ENCODE peak calls at places on chromosome 6, in six cellular contexts. One of them, this sample, is unnamed.

GRCh38 chr6:7671076-7671475 is 54.8 kb upstream of the BMP6 start:
- DNase-seq in PC-9: no peak
- DNase-seq in pancreas: no peak
- DNase-seq in neural progenitor cell: no peak
- DNase-seq in cardiac fibroblast: peak; percentile 95
- DNase-seq in fibroblast of pulmonary artery: peak; percentile 66
- DNase-seq in this sample: peak; percentile 92

GRCh38 chr6:14292119-14292518 is 174.5 kb downstream of the CD83 start:
- DNase-seq in pancreas: no peak
- DNase-seq in PC-9: no peak
- DNase-seq in neural progenitor cell: no peak
- DNase-seq in fibroblast of pulmonary artery: no peak
- DNase-seq in cardiac fibroblast: no peak
- DNase-seq in this sample: no peak

GRCh38 chr6:163206196-163206595 is 208.3 kb upstream of the QKI start:
- DNase-seq in pancreas: no peak
- DNase-seq in fibroblast of pulmonary artery: no peak
- DNase-seq in neural progenitor cell: no peak
- DNase-seq in PC-9: no peak
- DNase-seq in cardiac fibroblast: no peak
- DNase-seq in this sample: no peak

GRCh38 chr6:143542915-143543314 is 31.4 kb upstream of the FUCA2 start:
- DNase-seq in fibroblast of pulmonary artery: no peak
- DNase-seq in pancreas: no peak
- DNase-seq in cardiac fibroblast: peak; percentile 27
- DNase-seq in PC-9: no peak
- DNase-seq in neural progenitor cell: no peak
- DNase-seq in this sample: peak; percentile 16

GRCh38 chr6:161166176-161166575 is 107.7 kb downstream of the AGPAT4 start:
- DNase-seq in fibroblast of pulmonary artery: no peak
- DNase-seq in pancreas: no peak
- DNase-seq in cardiac fibroblast: no peak
- DNase-seq in PC-9: no peak
- DNase-seq in neural progenitor cell: no peak
- DNase-seq in this sample: no peak

GRCh38 chr6:142225115-142225514 is 76.7 kb upstream of the ADGRG6 start:
- DNase-seq in cardiac fibroblast: no peak
- DNase-seq in pancreas: no peak
- DNase-seq in fibroblast of pulmonary artery: no peak
- DNase-seq in neural progenitor cell: no peak
- DNase-seq in PC-9: no peak
- DNase-seq in this sample: no peak

GRCh38 chr6:163389354-163389753 is 25.2 kb upstream of the QKI start:
- DNase-seq in PC-9: no peak
- DNase-seq in fibroblast of pulmonary artery: no peak
- DNase-seq in neural progenitor cell: no peak
- DNase-seq in cardiac fibroblast: no peak
- DNase-seq in pancreas: no peak
- DNase-seq in this sample: no peak

GRCh38 chr6:14055541-14055940 is 62.0 kb upstream of the CD83 start:
- DNase-seq in cardiac fibroblast: no peak
- DNase-seq in neural progenitor cell: no peak
- DNase-seq in PC-9: no peak
- DNase-seq in fibroblast of pulmonary artery: no peak
- DNase-seq in pancreas: no peak
- DNase-seq in this sample: no peak

GRCh38 chr6:158481612-158482473 is 78.0 kb upstream of the TMEM181 start:
- DNase-seq in PC-9: peak; percentile 40
- DNase-seq in pancreas: no peak
- DNase-seq in cardiac fibroblast: peak; percentile 85
- DNase-seq in fibroblast of pulmonary artery: peak; percentile 53
- DNase-seq in neural progenitor cell: no peak
- DNase-seq in this sample: peak; percentile 92

GRCh38 chr6:158047120-158047518 is 65.5 kb downstream of the SYNJ2 start:
- DNase-seq in PC-9: no peak
- DNase-seq in cardiac fibroblast: peak; percentile 53
- DNase-seq in fibroblast of pulmonary artery: no peak
- DNase-seq in pancreas: no peak
- DNase-seq in neural progenitor cell: no peak
- DNase-seq in this sample: no peak

GRCh38 chr6:68638225-68638900 is 3.3 kb downstream of the ADGRB3 start:
- DNase-seq in neural progenitor cell: peak; percentile 43
- DNase-seq in PC-9: no peak
- DNase-seq in cardiac fibroblast: peak; percentile 77
- DNase-seq in pancreas: no peak
- DNase-seq in fibroblast of pulmonary artery: peak; percentile 77
- DNase-seq in this sample: peak; percentile 27

GRCh38 chr6:1181939-1182338 is 130.0 kb upstream of the FOXQ1 start:
- DNase-seq in cardiac fibroblast: no peak
- DNase-seq in fibroblast of pulmonary artery: no peak
- DNase-seq in PC-9: no peak
- DNase-seq in pancreas: no peak
- DNase-seq in neural progenitor cell: no peak
- DNase-seq in this sample: no peak

GRCh38 chr6:2102316-2102883 is 143.0 kb downstream of the GMDS start:
- DNase-seq in neural progenitor cell: no peak
- DNase-seq in cardiac fibroblast: peak; percentile 55
- DNase-seq in fibroblast of pulmonary artery: peak; percentile 70
- DNase-seq in pancreas: no peak
- DNase-seq in PC-9: no peak
- DNase-seq in this sample: no peak

GRCh38 chr6:12490376-12490903 is 200.3 kb downstream of the EDN1 start:
- DNase-seq in fibroblast of pulmonary artery: peak; percentile 48
- DNase-seq in PC-9: no peak
- DNase-seq in neural progenitor cell: no peak
- DNase-seq in pancreas: no peak
- DNase-seq in cardiac fibroblast: peak; percentile 33
- DNase-seq in this sample: no peak

GRCh38 chr6:104958720-104959452 is 2.0 kb downstream of the LIN28B start:
- DNase-seq in PC-9: no peak
- DNase-seq in cardiac fibroblast: no peak
- DNase-seq in neural progenitor cell: peak; percentile 25
- DNase-seq in fibroblast of pulmonary artery: no peak
- DNase-seq in pancreas: no peak
- DNase-seq in this sample: peak; percentile 26

GRCh38 chr6:119566546-119567263 is 217.1 kb upstream of the MAN1A1 start:
- DNase-seq in pancreas: no peak
- DNase-seq in neural progenitor cell: no peak
- DNase-seq in fibroblast of pulmonary artery: no peak
- DNase-seq in PC-9: no peak
- DNase-seq in cardiac fibroblast: no peak
- DNase-seq in this sample: no peak

GRCh38 chr6:168263351-168263905 is 56.1 kb downstream of the DACT2 start:
- DNase-seq in neural progenitor cell: no peak
- DNase-seq in PC-9: no peak
- DNase-seq in fibroblast of pulmonary artery: no peak
- DNase-seq in cardiac fibroblast: no peak
- DNase-seq in pancreas: no peak
- DNase-seq in this sample: no peak

GRCh38 chr6:80641591-80641990 is 535.1 kb downstream of the BCKDHB start:
- DNase-seq in pancreas: no peak
- DNase-seq in PC-9: no peak
- DNase-seq in cardiac fibroblast: peak; percentile 40
- DNase-seq in neural progenitor cell: no peak
- DNase-seq in fibroblast of pulmonary artery: peak; percentile 17
- DNase-seq in this sample: no peak

GRCh38 chr6:11298651-11299420 is 66.4 kb upstream of the NEDD9 start:
- DNase-seq in pancreas: peak; percentile 48
- DNase-seq in fibroblast of pulmonary artery: peak; percentile 11
- DNase-seq in PC-9: peak; percentile 40
- DNase-seq in neural progenitor cell: peak; percentile 48
- DNase-seq in cardiac fibroblast: peak; percentile 45
- DNase-seq in this sample: no peak

GRCh38 chr6:169176361-169176991 is 77.2 kb downstream of the THBS2 start:
- DNase-seq in fibroblast of pulmonary artery: no peak
- DNase-seq in cardiac fibroblast: no peak
- DNase-seq in pancreas: no peak
- DNase-seq in PC-9: no peak
- DNase-seq in neural progenitor cell: no peak
- DNase-seq in this sample: no peak

GRCh38 chr6:99606670-99607415 is at the start of gene PRDM13:
- DNase-seq in pancreas: no peak
- DNase-seq in fibroblast of pulmonary artery: no peak
- DNase-seq in PC-9: no peak
- DNase-seq in cardiac fibroblast: no peak
- DNase-seq in neural progenitor cell: peak; percentile 74
- DNase-seq in this sample: no peak

GRCh38 chr6:99605911-99606669 is 543 bp upstream of the PRDM13 start:
- DNase-seq in cardiac fibroblast: no peak
- DNase-seq in neural progenitor cell: no peak
- DNase-seq in pancreas: no peak
- DNase-seq in PC-9: no peak
- DNase-seq in fibroblast of pulmonary artery: no peak
- DNase-seq in this sample: no peak

GRCh38 chr6:99604161-99605073 is 2.2 kb upstream of the PRDM13 start:
- DNase-seq in cardiac fibroblast: no peak
- DNase-seq in PC-9: no peak
- DNase-seq in neural progenitor cell: peak; percentile 48
- DNase-seq in pancreas: no peak
- DNase-seq in fibroblast of pulmonary artery: no peak
- DNase-seq in this sample: no peak

GRCh38 chr6:99603421-99604160 is 3.0 kb upstream of the PRDM13 start:
- DNase-seq in cardiac fibroblast: no peak
- DNase-seq in PC-9: no peak
- DNase-seq in neural progenitor cell: peak; percentile 94
- DNase-seq in pancreas: no peak
- DNase-seq in fibroblast of pulmonary artery: peak; percentile 13
- DNase-seq in this sample: peak; percentile 63

DNA sequence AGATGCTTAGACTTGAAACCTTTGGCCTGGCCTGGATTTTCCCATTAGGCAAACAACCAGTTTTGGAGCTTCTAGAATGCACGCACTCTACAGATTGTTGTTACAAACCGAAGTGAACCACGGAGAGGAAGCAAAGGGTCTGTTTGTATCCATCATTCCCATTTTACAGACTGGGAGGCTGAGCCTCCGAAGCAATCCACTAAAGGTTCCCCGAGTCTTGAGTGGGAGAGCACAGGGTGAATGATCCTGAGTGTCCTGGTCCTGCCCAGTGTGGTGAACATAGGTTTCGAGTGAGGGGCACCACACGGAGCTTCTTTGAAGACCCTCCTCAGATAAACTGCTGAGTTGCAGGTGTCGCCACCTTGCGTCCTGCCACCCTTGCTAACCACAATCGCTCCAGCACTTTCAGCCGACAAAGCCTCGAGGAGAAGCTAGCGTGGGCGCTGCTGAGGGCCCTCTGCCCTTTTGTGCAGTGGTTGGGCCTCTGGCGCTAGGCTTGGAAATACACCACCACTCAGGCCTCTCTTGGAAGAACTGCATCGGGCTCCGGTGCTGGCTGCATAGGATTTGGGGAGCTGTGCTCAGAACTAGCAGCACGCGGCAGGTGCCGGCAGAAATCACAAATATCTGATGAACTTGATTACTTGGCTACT is 1.4 kb upstream of the PRDM13 start:
- DNase-seq in fibroblast of pulmonary artery: no peak
- DNase-seq in cardiac fibroblast: no peak
- DNase-seq in neural progenitor cell: peak; percentile 75
- DNase-seq in pancreas: no peak
- DNase-seq in PC-9: no peak
- DNase-seq in this sample: no peak
- TF ChIP-seq CTCF in fibroblast of pulmonary artery: no peak
- TF ChIP-seq CTCF in cardiac fibroblast: no peak
- TF ChIP-seq CTCF in neural progenitor cell: peak; percentile 59
- TF ChIP-seq CTCF in pancreas: no peak
- TF ChIP-seq CTCF in PC-9: no peak
- TF ChIP-seq CTCF in this sample: no peak

GRCh38 chr6:27237089-27237723 is 10.3 kb upstream of the PRSS16 start:
- DNase-seq in pancreas: no peak
- DNase-seq in cardiac fibroblast: peak; percentile 87
- DNase-seq in PC-9: peak; percentile 54
- DNase-seq in fibroblast of pulmonary artery: peak; percentile 44
- DNase-seq in neural progenitor cell: peak; percentile 59
- DNase-seq in this sample: peak; percentile 71
- H3K4me3 ChIP-seq in pancreas: no peak overlapping the region
- H3K4me3 ChIP-seq in cardiac fibroblast: no peak overlapping the region
- H3K4me3 ChIP-seq in PC-9: peak overlapping the region; percentile 39
- H3K4me3 ChIP-seq in fibroblast of pulmonary artery: peak overlapping the region; percentile 41
- H3K4me3 ChIP-seq in neural progenitor cell: peak overlapping the region; percentile 50
- H3K4me3 ChIP-seq in this sample: peak overlapping the region; percentile 26

DNA sequence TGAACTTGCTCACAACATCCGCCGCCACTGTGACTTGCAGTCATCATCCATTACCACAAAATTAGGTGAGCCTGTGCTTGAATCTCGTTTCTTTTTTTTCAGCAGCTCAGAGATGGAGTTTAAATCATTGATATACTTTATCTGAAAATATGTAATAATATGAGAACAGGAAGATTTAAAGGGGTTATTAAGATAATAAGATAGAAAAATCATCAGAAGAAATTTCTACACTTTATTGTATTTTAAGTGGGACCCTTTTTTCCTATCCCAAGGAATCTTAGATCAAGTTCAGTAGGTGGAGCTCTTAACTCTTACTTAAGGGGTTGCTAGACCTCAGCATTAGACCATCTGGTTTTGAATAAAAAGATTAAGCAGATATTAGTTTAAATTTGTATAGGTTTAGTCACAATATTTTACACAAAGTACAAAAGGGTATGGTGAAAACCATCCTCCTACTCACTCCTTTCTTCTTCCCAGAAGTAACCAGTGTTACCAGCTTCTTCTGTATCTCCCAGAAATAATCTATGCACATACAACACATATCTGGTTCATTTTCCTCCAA is 9.4 kb upstream of the NCOA7 start:
- DNase-seq in cardiac fibroblast: peak; percentile 55
- DNase-seq in fibroblast of pulmonary artery: peak; percentile 46
- DNase-seq in neural progenitor cell: no peak
- DNase-seq in PC-9: no peak
- DNase-seq in pancreas: no peak
- DNase-seq in this sample: peak; percentile 64
- TF ChIP-seq CTCF in cardiac fibroblast: no peak
- TF ChIP-seq CTCF in fibroblast of pulmonary artery: no peak
- TF ChIP-seq CTCF in neural progenitor cell: no peak
- TF ChIP-seq CTCF in PC-9: peak; percentile 52
- TF ChIP-seq CTCF in pancreas: no peak
- TF ChIP-seq CTCF in this sample: no peak

DNA sequence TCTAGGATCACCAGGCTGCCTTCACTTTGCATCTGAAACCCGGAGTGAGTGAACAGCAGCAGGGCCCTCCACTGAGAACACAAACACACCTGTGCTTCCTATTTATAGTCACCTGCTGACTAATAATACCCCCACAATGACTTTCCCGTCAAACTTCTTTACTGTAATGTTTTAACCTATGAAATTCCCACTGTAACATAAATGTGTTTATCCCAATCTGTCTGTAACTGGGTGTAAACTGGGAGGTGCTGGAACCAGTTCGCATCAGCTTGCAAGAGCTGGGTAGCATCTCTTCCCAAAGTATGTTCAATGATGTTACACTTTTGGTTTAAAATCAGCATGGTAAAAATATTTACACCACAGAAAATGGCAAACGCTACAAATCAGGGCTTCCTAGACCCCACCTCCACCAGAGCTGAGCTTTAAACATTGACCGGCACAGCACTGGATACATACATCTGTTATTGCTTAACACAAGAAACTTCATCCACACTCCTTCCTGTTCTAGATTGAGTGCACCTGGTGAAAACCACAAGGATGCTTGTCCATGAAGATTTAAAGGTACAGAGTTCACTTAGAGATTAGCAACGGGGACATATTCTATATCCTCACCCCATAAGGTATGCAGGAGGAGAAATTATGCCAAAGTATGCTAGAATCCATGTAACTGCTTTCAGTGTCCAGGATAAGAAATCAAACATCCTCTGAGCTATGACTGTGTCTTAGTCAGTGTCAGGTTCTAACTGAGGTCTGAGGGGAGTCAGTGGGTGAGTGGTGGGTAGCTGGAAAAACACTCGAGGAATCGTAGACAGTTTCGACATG is 79.0 kb downstream of the ALDH8A1 start:
- DNase-seq in fibroblast of pulmonary artery: peak; percentile 63
- DNase-seq in neural progenitor cell: no peak
- DNase-seq in PC-9: no peak
- DNase-seq in pancreas: no peak
- DNase-seq in cardiac fibroblast: peak; percentile 38
- DNase-seq in this sample: no peak
- H3K4me3 ChIP-seq in fibroblast of pulmonary artery: no peak overlapping the region
- H3K4me3 ChIP-seq in neural progenitor cell: no peak overlapping the region
- H3K4me3 ChIP-seq in PC-9: no peak overlapping the region
- H3K4me3 ChIP-seq in pancreas: no peak overlapping the region
- H3K4me3 ChIP-seq in cardiac fibroblast: no peak overlapping the region
- H3K4me3 ChIP-seq in this sample: no peak overlapping the region

This sample was measured in foreskin fibroblast.